ENCODE peak calls at places on chromosomes 2 and 18, in seven cellular contexts. A is HTR-8/SVneo, K is GM10248, O is NCI-H345, N is choroid plexus epithelial cell, S is astrocyte, X is KG1. T is an unnamed sample.

GRCh38 chr2:127000937-127001336 is 102.2 kb downstream of the TEX51 start:
- DNase-seq in K (no peak), O (no peak), A (no peak), S (peak), X (no peak), N (peak), T (no peak)

GRCh38 chr18:55577812-55578539 is 10.0 kb downstream of the TCF4 start:
- DNase-seq in N (no peak), O (no peak), S (no peak), K (no peak), X (no peak), A (no peak), T (no peak)

GRCh38 chr2:13581471-13581870 is 864.7 kb downstream of the TRIB2 start:
- DNase-seq in N (peak), O (no peak), S (no peak), A (no peak), K (no peak), X (no peak), T (no peak)

GRCh38 chr2:64730551-64731305 is 77.0 kb upstream of the SERTAD2 start:
- DNase-seq in S (peak), K (no peak), A (no peak), X (no peak), N (peak), O (peak), T (no peak)

GRCh38 chr2:9247786-9248185 is 41.2 kb downstream of the ASAP2 start:
- DNase-seq in O (no peak), K (no peak), A (no peak), S (no peak), X (no peak), N (no peak), T (no peak)

GRCh38 chr2:107588960-107589542 is 237.6 kb upstream of the RGPD4 start:
- DNase-seq in K (no peak), X (no peak), S (peak), O (peak), N (peak), A (no peak), T (no peak)

GRCh38 chr2:101113441-101114267 is 37.5 kb downstream of the TBC1D8 start:
- DNase-seq in K (no peak), A (no peak), X (no peak), O (peak), N (peak), S (no peak), T (no peak)

GRCh38 chr18:58419587-58420199 is 209.2 kb downstream of the ALPK2 start:
- DNase-seq in X (no peak), K (no peak), A (no peak), S (no peak), N (no peak), O (no peak), T (no peak)

GRCh38 chr18:27780061-27780740 is 396.7 kb downstream of the CDH2 start:
- DNase-seq in X (no peak), K (no peak), A (no peak), N (peak), O (no peak), S (peak), T (no peak)

GRCh38 chr2:238814815-238815214 is 33.1 kb upstream of the TWIST2 start:
- DNase-seq in O (no peak), A (no peak), N (no peak), K (no peak), X (no peak), S (no peak), T (no peak)

GRCh38 chr2:18167871-18168270 is 289.4 kb downstream of the KCNS3 start:
- DNase-seq in K (no peak), O (no peak), S (peak), X (no peak), N (no peak), A (no peak), T (no peak)